ENCODE peak calls at places on chromosomes 7 and 10, in eight cellular contexts. B is transverse colon, D is fibroblast of lung, M is tibial artery, G is colonic mucosa, V is HepG2, C is Peyer's patch, X is right lobe of liver. Q is an unnamed sample.

GRCh38 chr10:114239117-114239993 is at the start of gene VWA2:
- DNase-seq in D (no peak), G (peak; percentile 61), B (peak; percentile 57), M (no peak), V (no peak), X (peak; percentile 65), C (peak; percentile 71), Q (no peak)

GRCh38 chr10:26556756-26557640 is 118.9 kb downstream of the APBB1IP start:
- DNase-seq in G (no peak), C (peak; percentile 72), X (no peak), M (no peak), V (peak; percentile 34), D (peak; percentile 48), B (no peak), Q (peak; percentile 68)

GRCh38 chr7:93146465-93147127 is 1.6 kb downstream of the SAMD9L start:
- DNase-seq in X (no peak), D (no peak), B (no peak), M (no peak), C (no peak), V (no peak), G (no peak), Q (no peak)

GRCh38 chr7:51606601-51607154 is 290.1 kb upstream of the COBL start:
- DNase-seq in B (peak; percentile 68), C (peak; percentile 83), G (peak; percentile 70), M (no peak), V (no peak), D (no peak), X (no peak), Q (no peak)

GRCh38 chr7:38321515-38321944 is 48.1 kb upstream of the TARP start:
- DNase-seq in C (no peak), B (no peak), D (peak; percentile 88), V (no peak), M (no peak), G (no peak), X (no peak), Q (no peak)

GRCh38 chr10:97426776-97427570 is 982 bp downstream of the PGAM1 start:
- DNase-seq in C (no peak), G (peak; percentile 39), B (no peak), X (no peak), D (peak; percentile 20), V (no peak), M (no peak), Q (peak; percentile 51)

GRCh38 chr10:97463363-97464132 is 17.6 kb downstream of the ZDHHC16 start:
- DNase-seq in V (peak; percentile 87), G (peak; percentile 53), X (no peak), D (peak; percentile 27), M (no peak), B (peak; percentile 39), C (peak; percentile 69), Q (peak; percentile 57)

GRCh38 chr7:72265071-72265470 is 147.1 kb downstream of the CALN1 start:
- DNase-seq in X (no peak), B (no peak), C (no peak), G (no peak), V (no peak), D (no peak), M (no peak), Q (no peak)

GRCh38 chr7:101201695-101202602 is 1.1 kb upstream of the MOGAT3 start:
- DNase-seq in D (no peak), C (peak; percentile 83), V (peak; percentile 48), B (peak; percentile 82), X (peak; percentile 75), M (no peak), G (peak; percentile 86), Q (no peak)

GRCh38 chr7:18361756-18362155 is 133.8 kb upstream of the HDAC9 start:
- DNase-seq in X (no peak), C (peak; percentile 69), M (no peak), G (peak; percentile 38), V (no peak), D (peak; percentile 45), B (peak; percentile 55), Q (peak; percentile 29)

GRCh38 chr7:149714910-149715471 is 58.4 kb downstream of the ZNF467 start:
- DNase-seq in G (peak; percentile 37), B (peak; percentile 29), V (no peak), C (no peak), M (no peak), D (peak; percentile 21), X (no peak), Q (no peak)

GRCh38 chr10:130023454-130024230 is 59.6 kb upstream of the EBF3 start:
- DNase-seq in M (peak; percentile 60), G (no peak), X (no peak), D (no peak), V (no peak), B (no peak), C (peak; percentile 17), Q (no peak)

GRCh38 chr7:146414872-146415271 is 298.3 kb downstream of the CNTNAP2 start:
- DNase-seq in G (no peak), M (no peak), D (no peak), B (no peak), C (no peak), X (no peak), V (no peak), Q (no peak)

DNA sequence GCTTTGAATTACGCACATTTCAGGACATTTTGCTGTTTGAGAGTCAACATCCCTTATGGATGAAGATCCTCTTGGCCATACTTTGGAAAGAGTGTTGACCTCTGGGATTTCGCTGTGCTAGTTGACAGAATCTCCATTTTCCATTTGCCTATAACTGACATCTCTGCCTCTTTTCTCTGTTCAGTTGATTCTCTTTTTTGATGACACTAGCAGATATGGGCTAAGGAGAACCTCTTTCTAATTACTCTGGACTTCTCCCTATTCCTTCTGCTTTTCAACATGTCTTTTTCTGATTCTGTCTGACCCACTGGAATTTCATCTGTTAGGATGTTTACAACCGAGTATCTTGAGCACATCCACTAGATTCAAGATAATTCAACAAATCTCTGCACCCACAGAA is 311.5 kb downstream of the CAMK1D start:
- DNase-seq in X (no peak), G (no peak), M (no peak), C (no peak), B (no peak), D (no peak), V (no peak), Q (no peak)
- TF ChIP-seq CTCF in X (no peak), G (no peak), M (no peak), C (no peak), B (no peak), D (no peak), V (no peak), Q (no peak)

DNA sequence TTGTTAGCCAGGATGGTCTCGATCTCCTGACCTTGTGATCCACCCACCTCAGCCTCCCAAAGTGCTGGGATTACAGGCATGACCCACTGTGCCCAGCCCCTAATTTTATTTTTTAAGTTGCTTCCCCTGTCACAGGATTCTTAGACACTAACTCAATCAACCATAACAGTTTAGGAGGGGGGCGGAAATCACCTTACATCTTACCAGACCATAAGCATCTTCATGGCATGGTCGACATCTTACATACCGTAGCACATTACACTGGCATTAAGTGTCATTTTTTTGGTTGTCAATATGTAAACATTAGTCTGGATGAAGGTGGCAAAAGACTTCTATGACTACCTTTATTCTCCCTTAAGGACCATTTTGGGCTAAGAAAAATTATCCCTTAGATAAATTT is 95.6 kb downstream of the TRIM24 start:
- DNase-seq in M (no peak), X (no peak), B (no peak), V (no peak), C (no peak), D (no peak), G (no peak), Q (no peak)
- H3K36me3 ChIP-seq in M (peaks cover 97% of the 10 kb centered on the region), X (no peaks in the 10 kb centered on the region), B (no peaks in the 10 kb centered on the region), V (peaks cover 96% of the 10 kb centered on the region), C (peaks cover 4% of the 10 kb centered on the region), D (no peaks in the 10 kb centered on the region), G (peaks cover 35% of the 10 kb centered on the region), Q (peaks cover 55% of the 10 kb centered on the region)

DNA sequence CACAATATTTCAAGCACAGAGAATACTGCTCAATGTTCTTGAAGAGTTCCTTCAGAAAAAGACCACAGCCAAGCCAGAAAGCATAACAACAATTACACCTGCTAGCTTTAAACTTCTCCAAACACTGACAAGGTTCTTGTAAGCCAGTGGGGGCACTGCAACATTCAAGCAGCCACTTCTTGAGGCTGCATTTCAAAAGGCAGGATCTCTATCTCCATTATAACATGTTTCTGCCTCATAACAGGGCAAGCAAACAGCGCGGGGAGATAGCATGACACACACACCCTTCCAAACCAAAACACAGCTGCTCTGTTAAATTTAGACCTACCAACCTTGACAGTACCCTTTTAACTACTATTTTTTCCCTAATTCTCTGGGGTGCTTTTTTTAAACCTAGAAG is 30.8 kb downstream of the CHCHD3 start:
- DNase-seq in D (peak; percentile 38), C (no peak), B (no peak), M (no peak), G (no peak), V (no peak), X (no peak), Q (no peak)
- TF ChIP-seq CTCF in D (peak; percentile 32), C (no peak), B (no peak), M (no peak), G (no peak), V (no peak), X (no peak), Q (peak; percentile 29)

DNA sequence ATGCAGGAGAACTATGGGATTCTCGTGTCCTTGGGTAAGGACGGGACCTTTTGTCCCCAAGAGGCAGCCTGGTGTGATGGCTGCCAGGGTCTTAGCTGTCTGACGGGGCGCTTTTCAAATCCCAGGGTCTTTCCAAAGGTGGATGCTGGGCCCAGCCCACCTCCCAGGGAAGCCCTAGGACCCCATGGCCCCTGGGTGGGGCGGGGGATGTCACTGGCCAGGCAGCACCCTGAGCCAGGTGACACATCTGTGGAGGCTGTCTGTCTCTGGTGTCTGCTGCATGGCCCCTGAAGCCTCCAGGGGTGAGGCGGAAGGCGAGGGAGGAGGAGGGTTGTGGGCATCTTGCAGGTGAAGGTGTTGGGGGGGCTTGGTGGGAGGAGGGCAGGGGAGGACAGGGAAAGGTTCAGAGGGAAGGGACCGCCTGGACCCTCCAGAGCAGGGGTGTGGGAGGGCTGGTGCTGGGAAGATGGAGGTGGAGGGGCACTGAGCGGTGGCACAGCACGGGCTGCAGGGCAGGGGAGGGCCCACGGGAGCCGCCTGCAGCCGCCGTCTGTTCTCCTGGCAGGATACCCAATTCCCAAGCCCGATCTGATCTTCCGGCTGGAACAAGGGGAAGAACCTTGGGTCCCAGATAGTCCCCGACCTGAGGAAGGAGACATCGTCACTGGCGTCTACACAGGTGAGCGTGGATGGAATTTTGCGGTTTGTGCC is 7.0 kb downstream of the ZNF316 start:
- DNase-seq in B (no peak), D (no peak), V (no peak), G (no peak), M (peak; percentile 57), X (no peak), C (no peak), Q (no peak)
- H3K36me3 ChIP-seq in B (no peaks in the 10 kb centered on the region), D (peaks cover 21% of the 10 kb centered on the region), V (peaks cover 48% of the 10 kb centered on the region), G (no peaks in the 10 kb centered on the region), M (peaks cover 37% of the 10 kb centered on the region), X (no peaks in the 10 kb centered on the region), C (no peaks in the 10 kb centered on the region), Q (peaks cover 37% of the 10 kb centered on the region)